ENCODE peak calls at places on chromosomes 2 and 18, in nine cellular contexts. One of them, this sample, is unnamed.

GRCh38 chr2:8576525-8577157 is 105.2 kb upstream of the ID2 start:
- DNase-seq in MCF 10A: no peak
- DNase-seq in ascending aorta: peak; percentile 64
- DNase-seq in heart right ventricle: no peak
- DNase-seq in gastrocnemius medialis: no peak
- DNase-seq in AG04450: no peak
- DNase-seq in OCI-LY7: peak; percentile 91
- DNase-seq in progenitor cell of endocrine pancreas: no peak
- DNase-seq in breast epithelium: no peak
- DNase-seq in this sample: no peak

GRCh38 chr2:218659988-218660358 is 490 bp downstream of the BCS1L start:
- DNase-seq in MCF 10A: no peak
- DNase-seq in ascending aorta: no peak
- DNase-seq in heart right ventricle: no peak
- DNase-seq in gastrocnemius medialis: no peak
- DNase-seq in AG04450: no peak
- DNase-seq in OCI-LY7: no peak
- DNase-seq in progenitor cell of endocrine pancreas: no peak
- DNase-seq in breast epithelium: no peak
- DNase-seq in this sample: no peak

GRCh38 chr2:16255120-16255519 is 314.8 kb downstream of the MYCN start:
- DNase-seq in MCF 10A: peak; percentile 44
- DNase-seq in ascending aorta: no peak
- DNase-seq in heart right ventricle: no peak
- DNase-seq in gastrocnemius medialis: no peak
- DNase-seq in AG04450: no peak
- DNase-seq in OCI-LY7: no peak
- DNase-seq in progenitor cell of endocrine pancreas: no peak
- DNase-seq in breast epithelium: no peak
- DNase-seq in this sample: no peak

GRCh38 chr2:201781583-201782051 is 884 bp upstream of the ALS2 start:
- DNase-seq in MCF 10A: no peak
- DNase-seq in ascending aorta: no peak
- DNase-seq in heart right ventricle: peak; percentile 6
- DNase-seq in gastrocnemius medialis: no peak
- DNase-seq in AG04450: no peak
- DNase-seq in OCI-LY7: peak; percentile 16
- DNase-seq in progenitor cell of endocrine pancreas: no peak
- DNase-seq in breast epithelium: peak; percentile 32
- DNase-seq in this sample: no peak

GRCh38 chr2:86790828-86791561 is at the start of gene CD8A:
- DNase-seq in MCF 10A: no peak
- DNase-seq in ascending aorta: no peak
- DNase-seq in heart right ventricle: no peak
- DNase-seq in gastrocnemius medialis: no peak
- DNase-seq in AG04450: no peak
- DNase-seq in OCI-LY7: no peak
- DNase-seq in progenitor cell of endocrine pancreas: no peak
- DNase-seq in breast epithelium: no peak
- DNase-seq in this sample: no peak

GRCh38 chr2:172701250-172701649 is 34.4 kb upstream of the RAPGEF4 start:
- DNase-seq in MCF 10A: peak; percentile 70
- DNase-seq in ascending aorta: no peak
- DNase-seq in heart right ventricle: no peak
- DNase-seq in gastrocnemius medialis: no peak
- DNase-seq in AG04450: peak; percentile 36
- DNase-seq in OCI-LY7: no peak
- DNase-seq in progenitor cell of endocrine pancreas: no peak
- DNase-seq in breast epithelium: no peak
- DNase-seq in this sample: no peak

GRCh38 chr2:108034843-108035242 is 48.5 kb downstream of the SLC5A7 start:
- DNase-seq in MCF 10A: peak; percentile 6
- DNase-seq in ascending aorta: no peak
- DNase-seq in heart right ventricle: no peak
- DNase-seq in gastrocnemius medialis: no peak
- DNase-seq in AG04450: no peak
- DNase-seq in OCI-LY7: no peak
- DNase-seq in progenitor cell of endocrine pancreas: no peak
- DNase-seq in breast epithelium: no peak
- DNase-seq in this sample: no peak

GRCh38 chr2:134657650-134658250 is 61.0 kb downstream of the TMEM163 start:
- DNase-seq in MCF 10A: peak; percentile 45
- DNase-seq in ascending aorta: no peak
- DNase-seq in heart right ventricle: no peak
- DNase-seq in gastrocnemius medialis: no peak
- DNase-seq in AG04450: no peak
- DNase-seq in OCI-LY7: peak; percentile 41
- DNase-seq in progenitor cell of endocrine pancreas: no peak
- DNase-seq in breast epithelium: no peak
- DNase-seq in this sample: no peak

GRCh38 chr2:75287624-75288313 is 88.4 kb upstream of the TACR1 start:
- DNase-seq in MCF 10A: no peak
- DNase-seq in ascending aorta: no peak
- DNase-seq in heart right ventricle: no peak
- DNase-seq in gastrocnemius medialis: no peak
- DNase-seq in AG04450: no peak
- DNase-seq in OCI-LY7: no peak
- DNase-seq in progenitor cell of endocrine pancreas: no peak
- DNase-seq in breast epithelium: no peak
- DNase-seq in this sample: no peak

GRCh38 chr2:75289771-75290170 is 90.5 kb upstream of the TACR1 start:
- DNase-seq in MCF 10A: no peak
- DNase-seq in ascending aorta: no peak
- DNase-seq in heart right ventricle: no peak
- DNase-seq in gastrocnemius medialis: no peak
- DNase-seq in AG04450: no peak
- DNase-seq in OCI-LY7: no peak
- DNase-seq in progenitor cell of endocrine pancreas: no peak
- DNase-seq in breast epithelium: no peak
- DNase-seq in this sample: no peak

GRCh38 chr2:75292826-75293225 is 93.5 kb upstream of the TACR1 start:
- DNase-seq in MCF 10A: peak; percentile 67
- DNase-seq in ascending aorta: no peak
- DNase-seq in heart right ventricle: no peak
- DNase-seq in gastrocnemius medialis: no peak
- DNase-seq in AG04450: no peak
- DNase-seq in OCI-LY7: no peak
- DNase-seq in progenitor cell of endocrine pancreas: no peak
- DNase-seq in breast epithelium: no peak
- DNase-seq in this sample: no peak

GRCh38 chr2:75288760-75289159 is 89.4 kb upstream of the TACR1 start:
- DNase-seq in MCF 10A: no peak
- DNase-seq in ascending aorta: no peak
- DNase-seq in heart right ventricle: no peak
- DNase-seq in gastrocnemius medialis: no peak
- DNase-seq in AG04450: no peak
- DNase-seq in OCI-LY7: no peak
- DNase-seq in progenitor cell of endocrine pancreas: no peak
- DNase-seq in breast epithelium: no peak
- DNase-seq in this sample: no peak

DNA sequence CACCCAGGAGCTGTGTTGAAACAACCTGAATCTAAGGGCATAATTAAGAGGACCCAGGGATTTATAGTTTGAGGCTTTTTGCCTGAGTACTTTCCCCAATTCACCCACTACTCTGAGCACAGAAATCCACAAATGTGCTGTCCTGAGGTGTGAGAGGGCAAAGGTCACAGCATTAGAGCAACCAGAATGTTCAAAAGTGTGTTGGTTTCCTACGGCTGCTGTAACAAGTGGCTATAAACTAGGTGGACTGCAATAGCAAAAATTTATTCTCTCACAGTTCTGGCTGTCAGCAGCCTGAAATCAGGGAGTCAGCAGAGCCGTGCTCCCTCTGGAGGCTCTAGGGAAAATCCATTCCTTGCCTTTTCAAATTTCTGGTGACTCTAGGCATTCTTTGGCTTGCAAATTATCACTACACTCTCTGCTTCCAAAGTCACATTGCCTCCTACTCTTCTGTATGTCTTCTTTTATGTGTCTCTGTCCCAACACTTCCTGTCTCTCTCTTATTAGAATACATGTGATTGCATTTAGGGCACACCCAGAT is 91.3 kb upstream of the TACR1 start:
- DNase-seq in MCF 10A: peak; percentile 8
- DNase-seq in ascending aorta: no peak
- DNase-seq in heart right ventricle: no peak
- DNase-seq in gastrocnemius medialis: no peak
- DNase-seq in AG04450: no peak
- DNase-seq in OCI-LY7: no peak
- DNase-seq in progenitor cell of endocrine pancreas: no peak
- DNase-seq in breast epithelium: no peak
- DNase-seq in this sample: no peak
- TF ChIP-seq CTCF in MCF 10A: peak; percentile 21
- TF ChIP-seq CTCF in ascending aorta: no peak
- TF ChIP-seq CTCF in heart right ventricle: no peak
- TF ChIP-seq CTCF in gastrocnemius medialis: no peak
- TF ChIP-seq CTCF in AG04450: peak; percentile 74
- TF ChIP-seq CTCF in OCI-LY7: no peak
- TF ChIP-seq CTCF in progenitor cell of endocrine pancreas: peak; percentile 39
- TF ChIP-seq CTCF in breast epithelium: no peak
- TF ChIP-seq CTCF in this sample: no peak

DNA sequence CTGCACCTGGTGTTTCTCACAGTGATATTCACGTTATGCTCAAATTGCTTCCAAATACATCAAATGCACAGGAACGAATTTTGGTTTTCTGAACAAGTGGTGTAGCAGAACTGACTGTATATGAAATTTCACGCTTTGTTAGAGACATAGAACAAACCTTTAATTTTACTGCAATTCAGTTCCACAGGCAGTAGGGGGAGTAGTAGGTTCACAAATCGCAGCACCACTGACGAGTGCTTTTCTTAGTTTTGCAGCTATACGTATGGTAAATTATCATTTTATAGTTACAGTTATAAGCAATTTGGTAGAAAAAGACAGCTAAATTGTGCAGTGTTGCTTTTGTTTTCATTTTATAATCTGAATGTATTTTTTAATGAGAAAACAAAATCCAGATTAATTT is 113.3 kb downstream of the KIAA1328 start:
- DNase-seq in MCF 10A: peak; percentile 54
- DNase-seq in ascending aorta: no peak
- DNase-seq in heart right ventricle: no peak
- DNase-seq in gastrocnemius medialis: no peak
- DNase-seq in AG04450: peak; percentile 8
- DNase-seq in OCI-LY7: peak; percentile 16
- DNase-seq in progenitor cell of endocrine pancreas: no peak
- DNase-seq in breast epithelium: no peak
- DNase-seq in this sample: no peak
- TF ChIP-seq CTCF in MCF 10A: peak; percentile 83
- TF ChIP-seq CTCF in ascending aorta: no peak
- TF ChIP-seq CTCF in heart right ventricle: no peak
- TF ChIP-seq CTCF in gastrocnemius medialis: no peak
- TF ChIP-seq CTCF in AG04450: peak; percentile 73
- TF ChIP-seq CTCF in OCI-LY7: peak; percentile 79
- TF ChIP-seq CTCF in progenitor cell of endocrine pancreas: peak; percentile 83
- TF ChIP-seq CTCF in breast epithelium: no peak
- TF ChIP-seq CTCF in this sample: no peak

DNA sequence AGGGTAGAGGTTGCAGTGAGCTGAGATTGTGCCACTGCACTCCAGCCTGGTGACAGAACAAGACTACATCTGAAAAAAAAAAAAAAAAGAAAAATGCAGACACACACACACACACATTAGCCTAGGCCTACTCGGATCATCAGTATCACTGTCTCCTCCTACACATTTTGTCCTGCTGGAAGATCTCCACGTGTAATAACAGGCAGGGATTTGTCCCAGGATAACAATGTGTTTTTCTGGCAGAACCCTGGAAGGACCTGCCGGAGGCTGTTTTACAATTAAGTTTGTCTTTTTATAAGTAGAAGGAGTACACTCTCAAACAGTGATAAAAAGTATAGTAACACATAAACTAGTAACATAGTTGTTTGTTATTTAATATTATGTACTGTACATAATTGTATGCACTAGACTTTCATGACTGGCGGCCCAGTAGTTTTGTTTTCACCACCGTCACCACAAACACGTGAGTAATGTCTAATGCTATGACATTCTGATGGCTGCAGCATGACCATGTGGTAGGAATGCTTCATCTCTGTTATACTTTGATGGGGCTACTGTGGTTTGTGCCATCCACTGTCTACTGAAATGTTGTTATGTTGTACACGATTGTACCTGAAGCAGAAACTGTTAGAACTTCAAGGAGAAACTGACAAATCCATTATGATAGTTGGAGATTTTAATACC is 130.6 kb downstream of the ATP9B start:
- DNase-seq in MCF 10A: peak; percentile 13
- DNase-seq in ascending aorta: no peak
- DNase-seq in heart right ventricle: no peak
- DNase-seq in gastrocnemius medialis: no peak
- DNase-seq in AG04450: no peak
- DNase-seq in OCI-LY7: no peak
- DNase-seq in progenitor cell of endocrine pancreas: no peak
- DNase-seq in breast epithelium: peak; percentile 23
- DNase-seq in this sample: no peak
- TF ChIP-seq CTCF in MCF 10A: peak; percentile 20
- TF ChIP-seq CTCF in ascending aorta: no peak
- TF ChIP-seq CTCF in heart right ventricle: no peak
- TF ChIP-seq CTCF in gastrocnemius medialis: no peak
- TF ChIP-seq CTCF in AG04450: peak; percentile 7
- TF ChIP-seq CTCF in OCI-LY7: no peak
- TF ChIP-seq CTCF in progenitor cell of endocrine pancreas: no peak
- TF ChIP-seq CTCF in breast epithelium: no peak
- TF ChIP-seq CTCF in this sample: no peak

DNA sequence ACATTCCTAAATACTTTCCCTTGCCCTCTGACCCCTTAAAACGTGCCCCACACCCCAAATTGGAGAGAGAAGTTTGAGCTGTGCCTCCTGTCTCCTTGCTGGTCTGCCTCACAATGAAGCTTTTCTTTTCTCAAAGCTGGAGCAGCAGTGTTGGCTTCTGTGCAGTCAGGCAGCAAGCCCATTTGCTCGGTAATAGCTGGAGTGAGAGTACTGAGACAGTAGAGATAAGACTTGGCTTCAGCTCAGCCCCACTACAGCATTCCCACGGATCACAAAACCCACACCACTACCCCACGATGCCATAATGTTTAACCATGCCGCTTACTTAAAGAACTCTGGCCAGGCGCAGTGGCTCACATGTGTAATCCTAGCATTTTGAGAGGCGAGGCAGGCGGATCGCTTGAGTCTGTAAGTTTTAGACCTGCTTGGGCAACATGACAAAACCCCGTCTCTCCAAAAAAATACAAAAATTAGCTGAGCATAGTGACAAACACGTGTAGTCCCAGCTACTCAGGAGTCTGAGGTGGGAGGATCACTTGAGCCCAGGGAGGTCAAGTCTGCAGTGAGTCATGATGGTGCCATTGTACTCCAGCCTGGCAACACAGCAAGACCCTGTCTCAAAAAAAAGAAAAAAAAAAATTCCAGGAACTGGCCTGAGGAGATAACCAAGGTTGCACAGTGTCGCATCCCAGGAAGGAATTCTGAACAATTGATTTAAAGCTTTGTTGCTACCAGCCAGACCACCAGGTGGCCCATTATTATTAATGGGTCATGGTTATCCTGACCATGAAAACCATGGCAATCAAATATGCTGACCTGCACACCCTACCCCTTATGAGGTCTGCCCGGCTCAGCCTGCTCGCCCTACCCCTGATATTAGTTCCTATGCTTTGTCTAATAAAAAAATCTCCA is 73.3 kb downstream of the NCAPH start:
- DNase-seq in MCF 10A: no peak
- DNase-seq in ascending aorta: peak; percentile 71
- DNase-seq in heart right ventricle: peak; percentile 76
- DNase-seq in gastrocnemius medialis: no peak
- DNase-seq in AG04450: no peak
- DNase-seq in OCI-LY7: peak; percentile 10
- DNase-seq in progenitor cell of endocrine pancreas: no peak
- DNase-seq in breast epithelium: peak; percentile 60
- DNase-seq in this sample: no peak
- TF ChIP-seq CTCF in MCF 10A: no peak
- TF ChIP-seq CTCF in ascending aorta: no peak
- TF ChIP-seq CTCF in heart right ventricle: peak; percentile 17
- TF ChIP-seq CTCF in gastrocnemius medialis: no peak
- TF ChIP-seq CTCF in AG04450: peak; percentile 9
- TF ChIP-seq CTCF in OCI-LY7: peak; percentile 45
- TF ChIP-seq CTCF in progenitor cell of endocrine pancreas: peak; percentile 21
- TF ChIP-seq CTCF in breast epithelium: no peak
- TF ChIP-seq CTCF in this sample: no peak